ENCODE peak calls at places on chromosomes 12 and 14, in six cellular contexts. R is foreskin fibroblast, W is AG10803, B is body of pancreas, G is brain microvascular endothelial cell, Q is HepG2. Y is an unnamed sample.

GRCh38 chr12:13390381-13390856 is 193.9 kb downstream of the EMP1 start:
- DNase-seq in W (peak; percentile 79), G (peak; percentile 2), Q (no peak), B (peak; percentile 93), R (peak; percentile 56), Y (peak; percentile 94)

GRCh38 chr12:128387811-128388422 is 120.9 kb downstream of the TMEM132C start:
- DNase-seq in R (no peak), G (no peak), Q (peak; percentile 27), B (peak; percentile 65), W (no peak), Y (no peak)

GRCh38 chr12:86613306-86613705 is 357.1 kb upstream of the MGAT4C start:
- DNase-seq in G (no peak), R (no peak), B (no peak), W (no peak), Q (no peak), Y (no peak)

GRCh38 chr12:30026621-30027234 is 243.0 kb upstream of the TMTC1 start:
- DNase-seq in G (peak; percentile 80), Q (no peak), R (peak; percentile 64), B (no peak), W (peak; percentile 64), Y (no peak)

GRCh38 chr14:51862839-51863235 is 2.4 kb downstream of the GNG2 start:
- DNase-seq in Q (no peak), G (no peak), B (no peak), R (no peak), W (no peak), Y (no peak)

GRCh38 chr12:90015228-90015627 is 306.6 kb upstream of the ATP2B1 start:
- DNase-seq in W (peak; percentile 61), R (no peak), Q (no peak), B (no peak), G (no peak), Y (no peak)

GRCh38 chr14:77022219-77022852 is 6.2 kb downstream of the IRF2BPL start:
- DNase-seq in Q (no peak), R (no peak), G (no peak), B (peak; percentile 38), W (no peak), Y (no peak)

GRCh38 chr12:8949525-8950286 is at the start of gene M6PR:
- DNase-seq in W (peak; percentile 90), G (peak; percentile 92), Q (peak; percentile 97), R (peak; percentile 91), B (peak; percentile 89), Y (peak; percentile 71)

GRCh38 chr12:116366456-116366776 is 88.9 kb upstream of the MED13L start:
- DNase-seq in G (no peak), B (peak; percentile 78), Q (no peak), W (no peak), R (no peak), Y (peak; percentile 54)

GRCh38 chr14:104353921-104354701 is 215.7 kb downstream of the KIF26A start:
- DNase-seq in W (no peak), Q (no peak), G (no peak), R (no peak), B (no peak), Y (no peak)

GRCh38 chr14:20501346-20501745 is 4.0 kb upstream of the RNASE10 start:
- DNase-seq in G (peak; percentile 38), B (no peak), R (peak; percentile 19), Q (no peak), W (peak; percentile 21), Y (no peak)

GRCh38 chr12:2588345-2588744 is 206.4 kb upstream of the FKBP4 start:
- DNase-seq in W (no peak), B (no peak), R (no peak), G (no peak), Q (no peak), Y (no peak)

GRCh38 chr12:63802012-63802608 is 22.4 kb downstream of the RXYLT1 start:
- DNase-seq in B (no peak), G (no peak), R (no peak), Q (no peak), W (peak; percentile 30), Y (no peak)

GRCh38 chr14:104665092-104665662 is 24.2 kb upstream of the INF2 start:
- DNase-seq in R (no peak), Q (no peak), B (no peak), W (no peak), G (no peak), Y (no peak)

GRCh38 chr14:67532998-67533753 is at the start of gene PLEKHH1:
- DNase-seq in Q (peak; percentile 49), W (peak; percentile 59), B (peak; percentile 88), R (peak; percentile 62), G (peak; percentile 43), Y (peak; percentile 27)

GRCh38 chr12:117063162-117063911 is 35.9 kb downstream of the TESC start:
- DNase-seq in Q (no peak), B (no peak), R (no peak), G (no peak), W (no peak), Y (no peak)

GRCh38 chr14:73211251-73211650 is 26.1 kb upstream of the PAPLN start:
- DNase-seq in G (no peak), Q (peak; percentile 17), R (no peak), W (no peak), B (no peak), Y (no peak)

GRCh38 chr14:69715725-69716482 is 51.0 kb upstream of the SRSF5 start:
- DNase-seq in G (peak; percentile 68), R (peak; percentile 56), B (peak; percentile 50), Q (no peak), W (peak; percentile 91), Y (peak; percentile 50)

GRCh38 chr14:92579244-92579643 is 65.7 kb downstream of the RIN3 start:
- DNase-seq in R (peak; percentile 39), Q (no peak), G (no peak), B (no peak), W (no peak), Y (no peak)

GRCh38 chr14:100538566-100539318 is 48.5 kb downstream of the BEGAIN start:
- DNase-seq in Q (no peak), R (no peak), B (peak; percentile 11), W (no peak), G (no peak), Y (no peak)

GRCh38 chr12:66280573-66280972 is 21.7 kb upstream of the HELB start:
- DNase-seq in Q (no peak), B (no peak), R (no peak), G (no peak), W (no peak), Y (no peak)

GRCh38 chr12:113097716-113098427 is 37.7 kb downstream of the RASAL1 start:
- DNase-seq in G (no peak), B (peak; percentile 31), Q (no peak), R (no peak), W (no peak), Y (no peak)

GRCh38 chr12:116012757-116013156 is 264.7 kb downstream of the MED13L start:
- DNase-seq in G (no peak), B (no peak), R (no peak), W (no peak), Q (no peak), Y (no peak)

GRCh38 chr12:111596985-111597730 is 2.0 kb downstream of the ATXN2 start:
- DNase-seq in B (peak; percentile 61), G (peak; percentile 50), R (peak; percentile 44), Q (peak; percentile 70), W (peak; percentile 70), Y (peak; percentile 65)

GRCh38 chr12:49021292-49021915 is 2.8 kb upstream of the PRKAG1 start:
- DNase-seq in R (no peak), G (no peak), Q (no peak), B (no peak), W (no peak), Y (no peak)

GRCh38 chr12:85865905-85866304 is 8.2 kb upstream of the NTS start:
- DNase-seq in R (peak; percentile 6), B (no peak), W (peak; percentile 41), Q (no peak), G (peak; percentile 20), Y (no peak)

GRCh38 chr12:57149309-57149900 is 2.0 kb upstream of the LRP1-AS start:
- DNase-seq in Q (peak; percentile 27), B (no peak), W (peak; percentile 90), R (peak; percentile 79), G (peak; percentile 18), Y (no peak)

DNA sequence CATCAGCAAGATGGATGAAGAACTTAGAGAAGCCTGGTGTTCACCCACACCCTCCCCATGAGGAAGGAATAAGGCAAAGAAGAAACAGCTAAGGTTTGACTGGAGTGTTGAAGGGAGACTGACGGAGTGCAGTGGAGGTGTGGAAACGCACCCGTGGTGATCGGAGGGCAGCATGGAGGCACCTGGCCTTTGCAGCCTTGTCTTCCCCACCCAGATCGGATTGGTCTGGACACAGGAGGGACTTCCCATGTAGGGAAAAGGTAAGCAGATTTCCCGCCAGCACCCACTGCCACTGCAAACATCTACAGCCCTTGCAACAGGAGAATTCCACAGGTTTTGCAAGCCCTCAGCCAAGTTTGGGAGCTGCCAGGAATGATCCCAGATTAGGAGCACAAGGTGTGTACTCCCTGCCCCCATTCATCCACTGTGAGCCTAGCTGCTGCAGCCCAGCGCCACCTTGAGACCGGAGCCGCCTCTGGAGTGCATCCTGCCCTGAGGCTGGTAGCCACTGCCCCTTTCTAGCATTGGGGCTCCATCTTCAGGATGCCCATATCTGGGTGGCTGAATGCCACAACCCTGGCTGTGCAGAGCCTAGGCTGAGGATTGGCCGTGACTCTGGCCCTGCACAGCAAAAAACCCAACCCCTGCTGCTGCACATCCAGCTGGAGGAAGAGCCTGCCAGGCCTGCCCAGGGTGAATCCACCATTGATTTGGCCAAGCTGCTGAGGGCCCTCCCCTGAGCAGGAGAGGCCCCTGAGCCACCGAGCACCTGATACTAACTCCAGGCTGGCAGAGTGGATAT is 411.1 kb downstream of the TMEM121 start:
- DNase-seq in Q (no peak), R (no peak), B (no peak), W (no peak), G (no peak), Y (peak; percentile 31)
- TF ChIP-seq CTCF in Q (peak; percentile 27), R (no peak), B (no peak), W (no peak), G (no peak), Y (peak; percentile 78)

DNA sequence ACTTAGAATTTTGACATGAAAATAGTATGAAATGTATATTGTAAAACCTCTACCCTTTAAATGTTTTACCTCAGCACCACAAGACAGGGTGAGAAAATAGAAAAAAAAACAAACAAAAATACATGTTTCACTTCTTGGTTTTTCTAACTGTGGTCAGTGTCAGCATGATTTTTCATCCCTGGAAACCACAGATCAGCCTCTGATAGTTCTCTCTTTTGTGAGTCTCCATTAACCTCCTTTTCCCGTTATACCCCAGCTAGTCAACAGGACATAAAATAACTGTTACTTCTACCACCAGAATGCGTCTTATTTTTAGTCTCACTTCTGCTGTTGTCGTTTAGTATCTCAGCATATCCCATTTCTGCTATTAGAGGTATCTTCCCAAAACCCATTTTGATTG is 48.3 kb upstream of the KCNMB4 start:
- DNase-seq in Q (no peak), B (no peak), R (no peak), G (no peak), W (no peak), Y (no peak)
- H3K4me3 ChIP-seq in Q (no peak overlapping the region), B (no peak overlapping the region), R (no peak overlapping the region), G (no peak overlapping the region), W (no peak overlapping the region), Y (no peak overlapping the region)

DNA sequence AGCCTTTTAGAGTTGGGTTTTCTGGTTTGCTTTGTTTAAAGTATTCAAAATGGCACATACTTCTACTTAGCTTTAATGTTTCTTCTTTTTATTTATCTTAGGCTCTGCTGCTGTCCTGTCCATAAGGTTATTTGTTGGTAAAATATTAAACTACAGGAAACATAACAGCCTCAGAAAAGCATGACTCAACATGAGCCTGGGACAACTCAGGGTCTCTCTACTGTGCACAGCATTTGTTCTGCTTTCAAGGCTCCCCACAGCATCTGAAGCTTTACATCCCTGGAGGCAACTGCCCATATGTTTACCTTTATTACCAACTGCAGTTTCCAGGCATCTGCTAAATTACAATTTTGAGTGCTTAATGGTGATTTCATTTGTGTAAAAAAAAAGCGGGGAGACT is 954.2 kb upstream of the FBXO33 start:
- DNase-seq in W (no peak), B (no peak), G (no peak), R (no peak), Q (no peak), Y (no peak)
- TF ChIP-seq CTCF in W (no peak), B (no peak), G (no peak), R (no peak), Q (no peak), Y (no peak)

GRCh38 chr14:52888159-52888558 is 62.7 kb downstream of the FERMT2 start:
- DNase-seq in W (no peak), R (no peak), Q (no peak), B (no peak), G (no peak), Y (no peak)
- H3K4me3 ChIP-seq in W (no peak overlapping the region), R (no peak overlapping the region), Q (no peak overlapping the region), B (no peak overlapping the region), G (no peak overlapping the region), Y (no peak overlapping the region)